ENCODE peak calls at places on chromosomes 4 and X, in five cellular contexts. M is colonic mucosa, C is sigmoid colon, Y is frontal cortex, Q is fibroblast of mammary gland. V is an unnamed sample.

GRCh38 chrX:45445745-45446412 is 245.2 kb upstream of the DIPK2B start:
- DNase-seq in Q (peak), M (no peak), Y (no peak), C (no peak), V (no peak)

GRCh38 chr4:8441499-8442091 is 1.0 kb downstream of the TRMT44 start:
- DNase-seq in Y (no peak), M (no peak), Q (no peak), C (no peak), V (no peak)

GRCh38 chr4:104727643-104728042 is 232.9 kb upstream of the CXXC4 start:
- DNase-seq in Y (no peak), C (no peak), M (no peak), Q (no peak), V (no peak)

GRCh38 chrX:101550362-101550761 is at the start of gene ARMCX1:
- DNase-seq in Y (peak), Q (peak), M (peak), C (peak), V (peak)

GRCh38 chr4:85681194-85681803 is 206.3 kb downstream of the ARHGAP24 start:
- DNase-seq in C (peak), M (peak), Q (peak), Y (no peak), V (no peak)

GRCh38 chrX:78650906-78651437 is 8.2 kb downstream of the RTL3 start:
- DNase-seq in Q (peak), Y (no peak), C (no peak), M (no peak), V (no peak)

GRCh38 chrX:29143756-29144155 is 556.5 kb downstream of the IL1RAPL1 start:
- DNase-seq in M (no peak), C (no peak), Q (no peak), Y (no peak), V (no peak)

GRCh38 chr4:77911842-77912450 is 49.3 kb downstream of the MRPL1 start:
- DNase-seq in C (no peak), M (no peak), Q (peak), Y (no peak), V (no peak)

GRCh38 chrX:153816821-153817220 is 13.5 kb downstream of the PDZD4 start:
- DNase-seq in C (no peak), Q (no peak), M (no peak), Y (no peak), V (no peak)

GRCh38 chr4:139902328-139903217 is 237.0 kb downstream of the MGST2 start:
- DNase-seq in C (no peak), Q (peak), Y (no peak), M (no peak), V (no peak)

GRCh38 chr4:11719879-11720278 is 291.2 kb upstream of the HS3ST1 start:
- DNase-seq in Q (no peak), C (no peak), M (no peak), Y (no peak), V (no peak)

GRCh38 chr4:168993724-168994510 is 16.1 kb downstream of the CBR4 start:
- DNase-seq in Q (peak), Y (no peak), M (no peak), C (no peak), V (no peak)

GRCh38 chr4:172758586-172759340 is 409.8 kb upstream of the GALNT7 start:
- DNase-seq in C (no peak), Y (no peak), Q (peak), M (no peak), V (no peak)

GRCh38 chrX:103384672-103385071 is 8.3 kb downstream of the BEX3 start:
- DNase-seq in M (no peak), Q (no peak), Y (no peak), C (no peak), V (no peak)

GRCh38 chrX:129980043-129980442 is 2.4 kb upstream of the BCORL1 start:
- DNase-seq in M (peak), Q (no peak), C (peak), Y (no peak), V (no peak)

GRCh38 chr4:23016981-23017380 is 324.2 kb downstream of the GBA3 start:
- DNase-seq in M (no peak), C (no peak), Y (no peak), Q (no peak), V (no peak)

GRCh38 chr4:65865489-65865888 is 195.2 kb upstream of the EPHA5 start:
- DNase-seq in M (no peak), C (no peak), Q (peak), Y (no peak), V (no peak)

GRCh38 chr4:120236873-120237272 is 170.2 kb upstream of the MAD2L1 start:
- DNase-seq in M (no peak), Q (no peak), C (no peak), Y (no peak), V (no peak)

GRCh38 chrX:70508296-70508911 is 63.8 kb downstream of the DLG3 start:
- DNase-seq in Q (peak), M (no peak), Y (no peak), C (no peak), V (no peak)

GRCh38 chrX:1185556-1185955 is 26.9 kb downstream of the CRLF2 start:
- DNase-seq in M (no peak), Y (no peak), C (peak), Q (no peak), V (no peak)

GRCh38 chr4:73867783-73868182 is 1.4 kb upstream of the CXCL1 start:
- DNase-seq in C (no peak), Y (no peak), Q (no peak), M (peak), V (no peak)

GRCh38 chr4:3336389-3337356 is 43.9 kb downstream of the RGS12 start:
- DNase-seq in M (no peak), Y (no peak), Q (peak), C (no peak), V (no peak)

GRCh38 chrX:130575831-130576404 is 174.1 kb downstream of the RBMX2 start:
- DNase-seq in Q (peak), M (peak), C (no peak), Y (peak), V (no peak)

GRCh38 chr4:102344520-102344954 is 745 bp downstream of the SLC39A8 start:
- DNase-seq in C (peak), M (no peak), Q (peak), Y (peak), V (peak)

GRCh38 chrX:316351-317325 is 2.0 kb downstream of the GTPBP6 start:
- DNase-seq in M (no peak), Q (no peak), C (peak), Y (no peak), V (no peak)

V was measured in cardiac septum.